ENCODE peak calls at places on chromosomes 12 and 14, in seven cellular contexts. One of them, this sample, is unnamed.

GRCh38 chr12:118447181-118447580 is 70.8 kb downstream of the SUDS3 start:
- DNase-seq in SK-N-SH: no peak
- DNase-seq in CD8-positive, alpha-beta T cell: no peak
- DNase-seq in fibroblast of lung: no peak
- DNase-seq in CD8-positive, alpha-beta memory T cell: no peak
- DNase-seq in BJ: no peak
- DNase-seq in AG10803: no peak
- DNase-seq in this sample: no peak

GRCh38 chr12:103821773-103822172 is 19.3 kb downstream of the NT5DC3 start:
- DNase-seq in BJ: no peak
- DNase-seq in fibroblast of lung: no peak
- DNase-seq in CD8-positive, alpha-beta memory T cell: no peak
- DNase-seq in SK-N-SH: no peak
- DNase-seq in AG10803: peak; percentile 40
- DNase-seq in CD8-positive, alpha-beta T cell: no peak
- DNase-seq in this sample: no peak

GRCh38 chr12:46901464-46902205 is 75.8 kb upstream of the SLC38A4 start:
- DNase-seq in CD8-positive, alpha-beta memory T cell: no peak
- DNase-seq in BJ: no peak
- DNase-seq in fibroblast of lung: no peak
- DNase-seq in SK-N-SH: no peak
- DNase-seq in CD8-positive, alpha-beta T cell: no peak
- DNase-seq in AG10803: no peak
- DNase-seq in this sample: no peak

GRCh38 chr12:127165567-127166392 is 1101.2 kb upstream of the TMEM132C start:
- DNase-seq in BJ: no peak
- DNase-seq in SK-N-SH: peak; percentile 95
- DNase-seq in CD8-positive, alpha-beta T cell: peak; percentile 81
- DNase-seq in fibroblast of lung: peak; percentile 71
- DNase-seq in CD8-positive, alpha-beta memory T cell: peak; percentile 84
- DNase-seq in AG10803: peak; percentile 90
- DNase-seq in this sample: peak; percentile 80

GRCh38 chr12:18101043-18101442 is 11.1 kb upstream of the RERGL start:
- DNase-seq in BJ: no peak
- DNase-seq in CD8-positive, alpha-beta memory T cell: no peak
- DNase-seq in fibroblast of lung: no peak
- DNase-seq in SK-N-SH: no peak
- DNase-seq in CD8-positive, alpha-beta T cell: no peak
- DNase-seq in AG10803: no peak
- DNase-seq in this sample: no peak

GRCh38 chr12:63857771-63858670 is 13.5 kb downstream of the SRGAP1 start:
- DNase-seq in BJ: no peak
- DNase-seq in AG10803: peak; percentile 67
- DNase-seq in CD8-positive, alpha-beta T cell: no peak
- DNase-seq in fibroblast of lung: peak; percentile 50
- DNase-seq in CD8-positive, alpha-beta memory T cell: no peak
- DNase-seq in SK-N-SH: no peak
- DNase-seq in this sample: no peak

GRCh38 chr12:67772276-67773169 is 124.0 kb downstream of the DYRK2 start:
- DNase-seq in SK-N-SH: peak; percentile 65
- DNase-seq in CD8-positive, alpha-beta memory T cell: no peak
- DNase-seq in BJ: no peak
- DNase-seq in fibroblast of lung: peak; percentile 60
- DNase-seq in AG10803: peak; percentile 18
- DNase-seq in CD8-positive, alpha-beta T cell: no peak
- DNase-seq in this sample: no peak

GRCh38 chr12:106227641-106228319 is 20.0 kb downstream of the CKAP4 start:
- DNase-seq in fibroblast of lung: peak; percentile 28
- DNase-seq in SK-N-SH: no peak
- DNase-seq in AG10803: peak; percentile 52
- DNase-seq in BJ: no peak
- DNase-seq in CD8-positive, alpha-beta T cell: peak; percentile 33
- DNase-seq in CD8-positive, alpha-beta memory T cell: peak; percentile 55
- DNase-seq in this sample: peak; percentile 68

GRCh38 chr14:36944307-36945010 is 227.9 kb downstream of the SLC25A21 start:
- DNase-seq in AG10803: peak; percentile 51
- DNase-seq in CD8-positive, alpha-beta T cell: no peak
- DNase-seq in SK-N-SH: no peak
- DNase-seq in CD8-positive, alpha-beta memory T cell: no peak
- DNase-seq in fibroblast of lung: peak; percentile 54
- DNase-seq in BJ: peak; percentile 28
- DNase-seq in this sample: no peak

GRCh38 chr14:99562848-99563748 is 40.9 kb downstream of the CCDC85C start:
- DNase-seq in SK-N-SH: peak; percentile 84
- DNase-seq in BJ: no peak
- DNase-seq in CD8-positive, alpha-beta memory T cell: no peak
- DNase-seq in fibroblast of lung: peak; percentile 72
- DNase-seq in AG10803: peak; percentile 64
- DNase-seq in CD8-positive, alpha-beta T cell: no peak
- DNase-seq in this sample: no peak

GRCh38 chr14:68042002-68042401 is 222.4 kb downstream of the RAD51B start:
- DNase-seq in AG10803: no peak
- DNase-seq in CD8-positive, alpha-beta T cell: no peak
- DNase-seq in SK-N-SH: no peak
- DNase-seq in CD8-positive, alpha-beta memory T cell: no peak
- DNase-seq in BJ: no peak
- DNase-seq in fibroblast of lung: no peak
- DNase-seq in this sample: no peak

GRCh38 chr14:102095871-102096568 is 9.2 kb upstream of the HSP90AA1 start:
- DNase-seq in CD8-positive, alpha-beta T cell: no peak
- DNase-seq in SK-N-SH: peak; percentile 46
- DNase-seq in AG10803: no peak
- DNase-seq in fibroblast of lung: no peak
- DNase-seq in CD8-positive, alpha-beta memory T cell: no peak
- DNase-seq in BJ: no peak
- DNase-seq in this sample: no peak

GRCh38 chr14:21940887-21941855 is 267.6 kb upstream of the OR4E1 start:
- DNase-seq in AG10803: no peak
- DNase-seq in fibroblast of lung: peak; percentile 9
- DNase-seq in BJ: no peak
- DNase-seq in CD8-positive, alpha-beta memory T cell: peak; percentile 20
- DNase-seq in CD8-positive, alpha-beta T cell: peak; percentile 15
- DNase-seq in SK-N-SH: peak; percentile 9
- DNase-seq in this sample: no peak

GRCh38 chr14:101109981-101110728 is 206.6 kb upstream of the RTL1 start:
- DNase-seq in AG10803: no peak
- DNase-seq in CD8-positive, alpha-beta memory T cell: no peak
- DNase-seq in CD8-positive, alpha-beta T cell: no peak
- DNase-seq in SK-N-SH: peak; percentile 12
- DNase-seq in fibroblast of lung: no peak
- DNase-seq in BJ: no peak
- DNase-seq in this sample: no peak

GRCh38 chr12:24615967-24616411 is 332.9 kb downstream of the BCAT1 start:
- DNase-seq in CD8-positive, alpha-beta memory T cell: no peak
- DNase-seq in SK-N-SH: no peak
- DNase-seq in CD8-positive, alpha-beta T cell: no peak
- DNase-seq in BJ: no peak
- DNase-seq in AG10803: no peak
- DNase-seq in fibroblast of lung: peak; percentile 53
- DNase-seq in this sample: no peak

DNA sequence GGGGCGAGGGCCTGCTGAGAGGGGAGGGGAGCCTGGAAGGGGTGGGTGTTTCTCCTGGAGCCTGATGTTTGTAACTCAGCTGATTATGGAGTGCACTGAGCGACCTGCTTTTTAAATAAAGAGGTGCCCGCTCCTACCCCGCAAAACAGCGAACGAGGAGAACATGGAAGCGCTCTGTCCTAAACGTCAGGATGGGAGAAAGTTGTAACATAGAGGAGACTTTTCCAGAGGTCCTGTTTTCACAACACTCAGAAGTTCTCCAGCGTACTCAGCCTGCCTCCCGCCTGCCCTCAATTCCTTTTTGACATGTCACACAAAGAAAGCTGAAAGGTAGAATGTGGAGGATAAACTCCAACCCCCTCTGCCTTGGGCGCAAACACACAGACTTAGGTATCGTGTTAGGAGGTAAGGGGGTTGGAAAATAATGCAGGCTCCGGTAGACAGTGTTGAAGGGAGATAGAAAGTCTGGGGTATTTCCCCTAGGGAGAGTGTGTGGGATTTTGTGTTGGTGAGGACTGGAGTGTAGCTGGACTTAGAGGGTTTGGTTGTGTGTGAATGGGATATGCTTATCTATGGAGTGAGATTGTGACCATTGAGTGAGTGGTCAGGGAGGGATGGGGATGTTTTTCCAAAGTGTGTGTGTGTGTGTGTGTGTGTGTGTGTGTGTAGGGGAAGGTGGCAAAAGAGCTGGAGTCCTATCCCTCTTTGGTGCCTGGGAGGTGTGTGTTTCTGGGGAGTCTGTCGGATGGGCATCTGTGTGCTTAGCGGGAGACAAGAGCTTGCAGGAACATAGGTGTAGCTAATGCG is 2.1 kb downstream of the NTF3 start:
- DNase-seq in AG10803: no peak
- DNase-seq in CD8-positive, alpha-beta memory T cell: no peak
- DNase-seq in BJ: no peak
- DNase-seq in SK-N-SH: no peak
- DNase-seq in fibroblast of lung: no peak
- DNase-seq in CD8-positive, alpha-beta T cell: no peak
- DNase-seq in this sample: no peak
- H3K4me3 ChIP-seq in AG10803: peak overlapping the region; percentile 95
- H3K4me3 ChIP-seq in CD8-positive, alpha-beta memory T cell: no peak overlapping the region
- H3K4me3 ChIP-seq in BJ: peak overlapping the region; percentile 74
- H3K4me3 ChIP-seq in SK-N-SH: no peak overlapping the region
- H3K4me3 ChIP-seq in fibroblast of lung: peak overlapping the region; percentile 73
- H3K4me3 ChIP-seq in CD8-positive, alpha-beta T cell: no peak overlapping the region
- H3K4me3 ChIP-seq in this sample: no peak overlapping the region

GRCh38 chr14:55223364-55223763 is 32.0 kb upstream of the DLGAP5 start:
- DNase-seq in AG10803: no peak
- DNase-seq in CD8-positive, alpha-beta memory T cell: no peak
- DNase-seq in CD8-positive, alpha-beta T cell: no peak
- DNase-seq in SK-N-SH: no peak
- DNase-seq in fibroblast of lung: no peak
- DNase-seq in BJ: no peak
- DNase-seq in this sample: no peak

GRCh38 chr14:55221186-55221585 is 29.8 kb upstream of the DLGAP5 start:
- DNase-seq in SK-N-SH: no peak
- DNase-seq in AG10803: peak; percentile 66
- DNase-seq in fibroblast of lung: peak; percentile 31
- DNase-seq in CD8-positive, alpha-beta T cell: no peak
- DNase-seq in CD8-positive, alpha-beta memory T cell: no peak
- DNase-seq in BJ: peak; percentile 17
- DNase-seq in this sample: no peak

GRCh38 chr14:55220230-55220629 is 28.8 kb upstream of the DLGAP5 start:
- DNase-seq in CD8-positive, alpha-beta memory T cell: no peak
- DNase-seq in SK-N-SH: no peak
- DNase-seq in fibroblast of lung: no peak
- DNase-seq in CD8-positive, alpha-beta T cell: no peak
- DNase-seq in BJ: no peak
- DNase-seq in AG10803: no peak
- DNase-seq in this sample: no peak

DNA sequence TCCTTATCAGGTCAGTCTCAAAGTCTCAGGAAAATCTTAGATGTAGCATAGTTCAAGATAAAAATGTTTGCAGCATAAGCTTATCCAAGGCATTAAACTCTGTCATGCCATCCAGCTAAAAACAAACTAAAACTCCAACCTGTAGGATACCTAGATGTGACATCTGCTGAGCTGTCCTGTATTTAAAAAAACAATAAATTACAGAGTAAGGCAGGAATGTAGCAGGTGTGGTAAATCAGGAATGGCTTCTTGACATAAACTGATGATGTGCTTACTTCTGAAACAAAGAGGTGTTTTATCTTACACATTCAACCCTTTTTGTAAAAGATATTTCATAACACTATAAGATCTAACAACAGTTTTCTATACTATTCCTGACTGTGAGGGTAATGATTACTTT is 30.6 kb upstream of the DLGAP5 start:
- DNase-seq in fibroblast of lung: no peak
- DNase-seq in CD8-positive, alpha-beta T cell: no peak
- DNase-seq in AG10803: no peak
- DNase-seq in CD8-positive, alpha-beta memory T cell: no peak
- DNase-seq in BJ: no peak
- DNase-seq in SK-N-SH: no peak
- DNase-seq in this sample: no peak
- H3K4me3 ChIP-seq in fibroblast of lung: no peak overlapping the region
- H3K4me3 ChIP-seq in CD8-positive, alpha-beta T cell: no peak overlapping the region
- H3K4me3 ChIP-seq in AG10803: no peak overlapping the region
- H3K4me3 ChIP-seq in CD8-positive, alpha-beta memory T cell: no peak overlapping the region
- H3K4me3 ChIP-seq in BJ: no peak overlapping the region
- H3K4me3 ChIP-seq in SK-N-SH: no peak overlapping the region
- H3K4me3 ChIP-seq in this sample: no peak overlapping the region

GRCh38 chr14:104337381-104337780 is 199.0 kb downstream of the KIF26A start:
- DNase-seq in AG10803: no peak
- DNase-seq in fibroblast of lung: no peak
- DNase-seq in CD8-positive, alpha-beta memory T cell: no peak
- DNase-seq in CD8-positive, alpha-beta T cell: no peak
- DNase-seq in SK-N-SH: no peak
- DNase-seq in BJ: no peak
- DNase-seq in this sample: no peak
- H3K4me3 ChIP-seq in AG10803: no peak overlapping the region
- H3K4me3 ChIP-seq in fibroblast of lung: no peak overlapping the region
- H3K4me3 ChIP-seq in CD8-positive, alpha-beta memory T cell: no peak overlapping the region
- H3K4me3 ChIP-seq in CD8-positive, alpha-beta T cell: no peak overlapping the region
- H3K4me3 ChIP-seq in SK-N-SH: no peak overlapping the region
- H3K4me3 ChIP-seq in BJ: no peak overlapping the region
- H3K4me3 ChIP-seq in this sample: no peak overlapping the region

DNA sequence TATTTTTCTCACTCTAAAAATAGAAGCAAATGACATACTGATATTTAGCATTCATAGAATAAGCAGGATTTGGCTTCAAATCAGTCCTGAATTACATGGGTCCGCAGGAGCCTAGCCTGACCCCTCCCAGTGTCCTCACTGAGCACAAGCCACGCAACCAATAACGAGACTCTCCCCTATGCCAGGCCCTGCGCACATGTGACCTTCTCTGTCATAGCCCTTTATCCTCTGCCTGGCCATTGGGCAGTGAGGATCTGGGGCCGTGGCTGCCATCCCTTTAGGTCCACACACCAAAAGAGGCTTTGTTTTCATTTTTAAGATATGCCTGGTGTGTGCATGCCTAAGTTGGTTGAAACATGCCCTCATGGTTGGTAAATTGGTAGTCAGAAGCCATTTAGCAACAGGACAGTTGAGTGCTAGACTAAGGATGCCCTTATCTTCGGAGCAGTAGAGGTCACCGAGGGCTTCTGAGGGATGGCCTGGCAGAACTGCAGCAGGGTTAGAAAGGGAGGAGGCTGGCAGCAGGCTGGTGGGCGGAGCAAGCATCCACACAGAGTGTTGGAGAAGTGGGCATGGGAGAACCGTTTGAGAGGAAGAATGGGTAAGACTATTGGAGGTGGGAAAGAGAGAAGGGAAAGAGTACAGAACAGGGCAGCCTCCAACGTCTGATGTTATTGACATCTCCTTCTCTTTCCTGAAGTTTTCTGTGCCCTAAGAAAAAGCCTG is 75.0 kb downstream of the SLC24A4 start:
- DNase-seq in BJ: no peak
- DNase-seq in AG10803: no peak
- DNase-seq in CD8-positive, alpha-beta T cell: no peak
- DNase-seq in fibroblast of lung: no peak
- DNase-seq in CD8-positive, alpha-beta memory T cell: no peak
- DNase-seq in SK-N-SH: no peak
- DNase-seq in this sample: no peak
- H3K4me3 ChIP-seq in BJ: no peak overlapping the region
- H3K4me3 ChIP-seq in AG10803: no peak overlapping the region
- H3K4me3 ChIP-seq in CD8-positive, alpha-beta T cell: no peak overlapping the region
- H3K4me3 ChIP-seq in fibroblast of lung: no peak overlapping the region
- H3K4me3 ChIP-seq in CD8-positive, alpha-beta memory T cell: no peak overlapping the region
- H3K4me3 ChIP-seq in SK-N-SH: no peak overlapping the region
- H3K4me3 ChIP-seq in this sample: no peak overlapping the region

This sample was measured in naive thymus-derived CD4-positive, alpha-beta T cell.